ENCODE peak calls at places on chromosomes 12 and 14, in eight cellular contexts. T, X, D, L, S, U, H and G are unnamed samples.

GRCh38 chr12:60992087-60992486 is 1268.1 kb upstream of the USP15 start:
- DNase-seq in T (no peak), X (no peak), D (no peak), L (no peak), S (no peak), U (no peak), H (no peak), G (no peak)

GRCh38 chr14:102727336-102728095 is 49.7 kb upstream of the TRAF3 start:
- DNase-seq in T (no peak), X (no peak), D (no peak), L (no peak), S (no peak), U (no peak), H (no peak), G (no peak)

GRCh38 chr14:25833341-25834121 is 764.3 kb downstream of the NOVA1 start:
- DNase-seq in T (no peak), X (no peak), D (no peak), L (peak), S (peak), U (no peak), H (no peak), G (no peak)

GRCh38 chr14:77989441-77989891 is 180.7 kb upstream of the NRXN3 start:
- DNase-seq in T (no peak), X (no peak), D (no peak), L (no peak), S (no peak), U (no peak), H (no peak), G (no peak)

GRCh38 chr14:33916663-33917565 is 34.0 kb downstream of the EGLN3 start:
- DNase-seq in T (no peak), X (no peak), D (no peak), L (peak), S (no peak), U (no peak), H (no peak), G (no peak)

GRCh38 chr12:110367209-110367864 is 36.2 kb downstream of the ANAPC7 start:
- DNase-seq in T (no peak), X (no peak), D (no peak), L (peak), S (no peak), U (no peak), H (no peak), G (no peak)

GRCh38 chr14:52048641-52049204 is 20.1 kb downstream of the NID2 start:
- DNase-seq in T (no peak), X (no peak), D (no peak), L (no peak), S (no peak), U (no peak), H (no peak), G (no peak)

GRCh38 chr12:41512531-41512930 is 324.4 kb downstream of the PDZRN4 start:
- DNase-seq in T (no peak), X (no peak), D (no peak), L (no peak), S (no peak), U (no peak), H (no peak), G (no peak)

GRCh38 chr14:89833120-89833521 is 121.4 kb downstream of the EFCAB11 start:
- DNase-seq in T (no peak), X (no peak), D (no peak), L (no peak), S (no peak), U (no peak), H (no peak), G (no peak)

GRCh38 chr12:46446645-46447044 is 74.1 kb upstream of the SLC38A2 start:
- DNase-seq in T (no peak), X (no peak), D (no peak), L (no peak), S (peak), U (no peak), H (no peak), G (no peak)

GRCh38 chr12:108495054-108495453 is 20.0 kb upstream of the FICD start:
- DNase-seq in T (peak), X (no peak), D (no peak), L (peak), S (peak), U (peak), H (no peak), G (no peak)

GRCh38 chr12:98758331-98758730 is 113.2 kb downstream of the APAF1 start:
- DNase-seq in T (no peak), X (no peak), D (no peak), L (no peak), S (no peak), U (no peak), H (no peak), G (no peak)